ENCODE peak calls at places on chromosomes 4 and X, in six cellular contexts. Y is neuronal stem cell, M is H1, D is IMR-90, Q is H9, F is trophoblast cell. C is an unnamed sample.
A peak's percentile ranks its signal among the peaks of the same experiment; 100 is the strongest.

GRCh38 chrX:103513067-103513466 is 6.2 kb downstream of the RAB40A start:
- DNase-seq in F (no peak), Q (no peak), D (no peak), Y (no peak), M (no peak), C (no peak)

GRCh38 chr4:20337261-20337664 is 85.6 kb downstream of the SLIT2 start:
- DNase-seq in Q (no peak), Y (no peak), D (peak; percentile 15), M (no peak), F (no peak), C (no peak)

GRCh38 chrX:22171287-22172060 is 101.2 kb upstream of the CBLL2 start:
- DNase-seq in Y (no peak), D (no peak), M (no peak), F (no peak), Q (no peak), C (no peak)

GRCh38 chr4:10667651-10668341 is 16.8 kb downstream of the CLNK start:
- DNase-seq in F (no peak), M (no peak), Q (no peak), Y (no peak), D (no peak), C (no peak)

GRCh38 chr4:94112644-94113043 is 95.0 kb upstream of the SMARCAD1 start:
- DNase-seq in D (no peak), Y (no peak), Q (no peak), F (no peak), M (no peak), C (no peak)

GRCh38 chr4:68929076-68929737 is 22.4 kb downstream of the UGT2A3 start:
- DNase-seq in F (no peak), M (no peak), D (no peak), Q (no peak), Y (no peak), C (no peak)

GRCh38 chr4:140834866-140835495 is 78.8 kb upstream of the TBC1D9 start:
- DNase-seq in M (no peak), F (no peak), D (no peak), Q (no peak), Y (peak; percentile 76), C (no peak)

GRCh38 chr4:26867914-26868684 is 7.5 kb downstream of the STIM2 start:
- DNase-seq in M (no peak), Y (no peak), F (no peak), Q (no peak), D (peak; percentile 10), C (no peak)

GRCh38 chrX:1011632-1012283 is 200.7 kb downstream of the CRLF2 start:
- DNase-seq in F (no peak), Q (no peak), D (no peak), Y (no peak), M (no peak), C (no peak)

GRCh38 chr4:52987401-52988056 is 125.4 kb downstream of the RASL11B start:
- DNase-seq in F (no peak), D (no peak), M (no peak), Y (no peak), Q (no peak), C (no peak)

GRCh38 chr4:149031399-149031798 is 589.2 kb upstream of the NR3C2 start:
- DNase-seq in M (no peak), F (no peak), D (peak; percentile 19), Y (no peak), Q (no peak), C (no peak)

GRCh38 chr4:80538276-80538926 is 202.9 kb downstream of the CFAP299 start:
- DNase-seq in F (no peak), D (peak; percentile 85), M (no peak), Q (no peak), Y (no peak), C (no peak)

GRCh38 chr4:36624030-36624429 is 342.6 kb downstream of the DTHD1 start:
- DNase-seq in Y (no peak), Q (no peak), M (no peak), F (no peak), D (no peak), C (no peak)

GRCh38 chrX:132710756-132711155 is 221.9 kb upstream of the MBNL3 start:
- DNase-seq in D (no peak), M (no peak), Q (no peak), Y (no peak), F (no peak), C (peak; percentile 28)

GRCh38 chr4:115090483-115091075 is 22.8 kb downstream of the NDST4 start:
- DNase-seq in D (peak; percentile 0), Y (peak; percentile 33), F (no peak), M (no peak), Q (no peak), C (peak; percentile 27)

GRCh38 chr4:166481014-166481507 is 608.0 kb downstream of the TLL1 start:
- DNase-seq in D (no peak), F (no peak), Y (no peak), M (no peak), Q (no peak), C (no peak)

GRCh38 chr4:128770807-128771206 is 38.7 kb upstream of the JADE1 start:
- DNase-seq in Y (no peak), D (no peak), F (no peak), Q (no peak), M (no peak), C (no peak)

GRCh38 chr4:40333921-40334352 is 1.2 kb upstream of the CHRNA9 start:
- DNase-seq in Q (no peak), Y (no peak), F (no peak), D (peak; percentile 76), M (no peak), C (peak; percentile 87)

GRCh38 chr4:3205995-3206394 is 43.0 kb upstream of the MSANTD1 start:
- DNase-seq in D (no peak), Y (peak; percentile 24), M (no peak), Q (no peak), F (no peak), C (no peak)

GRCh38 chrX:48831136-48831908 is 4.1 kb downstream of the PCSK1N start:
- DNase-seq in F (no peak), Q (no peak), M (no peak), Y (no peak), D (no peak), C (no peak)

GRCh38 chrX:36199926-36200325 is 280.4 kb downstream of the CFAP47 start:
- DNase-seq in Q (no peak), Y (no peak), F (peak; percentile 5), D (no peak), M (no peak), C (no peak)

GRCh38 chrX:138745215-138745614 is 33.7 kb upstream of the FGF13 start:
- DNase-seq in Y (peak; percentile 55), M (no peak), D (peak; percentile 60), Q (no peak), F (no peak), C (peak; percentile 20)

GRCh38 chr4:159497961-159498360 is 395.1 kb downstream of the RAPGEF2 start:
- DNase-seq in Q (no peak), Y (no peak), F (no peak), D (no peak), M (no peak), C (no peak)
- H2AFZ ChIP-seq in Q (no peak overlapping the region), Y (no peak overlapping the region), F (no peak overlapping the region), D (no peak overlapping the region), M (no peak overlapping the region), C (no peak overlapping the region)

GRCh38 chr4:74156521-74156920 is 1.4 kb upstream of the MTHFD2L start:
- DNase-seq in D (no peak), Y (no peak), M (no peak), F (no peak), Q (no peak), C (no peak)

GRCh38 chr4:74158561-74159396 is 861 bp downstream of the MTHFD2L start:
- DNase-seq in D (peak; percentile 46), M (no peak), Y (no peak), Q (no peak), F (no peak), C (peak; percentile 72)

GRCh38 chr4:74157116-74157742 is 689 bp upstream of the MTHFD2L start:
- DNase-seq in Y (peak; percentile 9), Q (no peak), F (no peak), M (no peak), D (peak; percentile 65), C (peak; percentile 80)

GRCh38 chr4:74159397-74159709 is 1.4 kb downstream of the MTHFD2L start:
- DNase-seq in M (no peak), D (no peak), Q (no peak), Y (no peak), F (no peak), C (no peak)

DNA sequence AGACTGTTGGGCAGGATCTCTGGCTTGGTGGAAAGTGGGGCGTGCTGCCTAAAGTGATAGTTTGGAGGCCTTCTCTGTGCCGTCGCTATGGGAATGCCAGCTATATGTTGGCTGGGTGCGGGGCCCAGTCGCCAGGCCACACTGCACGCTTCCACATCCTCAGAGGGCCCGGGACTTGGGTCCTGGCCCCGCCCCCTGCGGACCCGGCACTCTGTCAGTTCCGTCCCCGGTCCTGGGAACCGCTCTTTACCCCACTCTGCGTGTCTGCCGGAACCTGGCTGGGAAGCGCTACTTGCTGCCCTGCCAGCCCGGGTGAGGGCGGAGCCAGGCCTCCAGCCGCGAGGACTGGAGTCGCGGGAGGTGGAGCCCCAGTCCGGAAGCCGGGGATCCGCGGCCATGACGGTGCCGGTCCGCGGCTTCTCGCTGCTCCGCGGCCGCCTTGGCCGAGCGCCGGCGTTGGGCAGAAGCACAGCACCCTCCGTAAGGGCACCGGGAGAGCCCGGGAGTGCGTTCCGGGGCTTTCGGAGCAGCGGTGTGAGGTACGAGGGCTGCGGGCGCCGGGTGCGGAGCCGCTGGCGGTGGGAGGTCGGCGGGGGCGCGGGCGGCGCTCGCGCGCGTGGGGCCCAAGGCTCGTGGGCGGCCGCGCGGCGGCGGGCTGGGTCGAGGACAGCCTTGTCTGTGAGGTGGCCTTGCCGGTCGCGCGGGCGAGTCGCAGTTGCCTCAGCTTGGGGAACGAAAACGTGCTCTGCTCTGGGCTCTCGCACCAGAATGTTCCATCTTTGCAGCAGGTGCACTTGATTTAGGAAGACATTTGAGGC is at the start of gene MTHFD2L:
- DNase-seq in Y (peak; percentile 78), M (peak; percentile 85), Q (peak; percentile 95), D (peak; percentile 93), F (peak; percentile 92), C (peak; percentile 97)
- H3K23ac ChIP-seq in Y (peak within 1 kb of the TSS; percentile 81), M (no peak within 1 kb of the TSS), Q (no peak within 1 kb of the TSS), D (peak within 1 kb of the TSS; percentile 98), F (no peak within 1 kb of the TSS), C (no peak within 1 kb of the TSS)

GRCh38 chr4:176236909-176237308 is 32.1 kb downstream of the ASB5 start:
- DNase-seq in Y (no peak), D (peak; percentile 80), Q (no peak), F (no peak), M (no peak), C (peak; percentile 30)
- H2AFZ ChIP-seq in Y (no peak overlapping the region), D (no peak overlapping the region), Q (no peak overlapping the region), F (no peak overlapping the region), M (no peak overlapping the region), C (no peak overlapping the region)

DNA sequence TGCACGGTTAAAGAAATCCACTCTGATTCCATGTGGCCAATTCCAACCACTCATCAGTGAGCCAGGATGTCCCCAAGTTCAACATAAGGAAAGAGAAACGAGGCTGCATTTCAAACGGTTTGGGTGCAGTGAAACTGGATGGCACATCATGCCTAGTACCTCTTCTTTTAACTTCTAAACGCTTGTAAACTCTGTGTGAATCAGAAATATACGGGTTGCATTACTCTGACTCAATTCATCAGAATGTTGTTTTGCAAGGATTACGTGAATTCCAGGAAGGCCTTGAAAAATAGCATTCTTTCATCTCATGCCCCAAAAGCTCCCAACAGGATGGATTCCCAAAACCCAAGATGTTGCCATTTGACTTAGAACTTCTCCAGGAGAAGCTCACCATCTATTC is 270.4 kb downstream of the LDB2 start:
- DNase-seq in M (no peak), Y (no peak), F (peak; percentile 17), D (peak; percentile 95), Q (no peak), C (peak; percentile 78)
- H3K23ac ChIP-seq in M (no peak overlapping the region), Y (no peak overlapping the region), F (no peak overlapping the region), D (peak overlapping the region; percentile 94), Q (no peak overlapping the region), C (no peak overlapping the region)

C was measured in mesenchymal stem cell.